ENCODE peak calls at places on chromosomes 5 and 9, in seven cellular contexts. L, G, V, O, R, E and M are unnamed samples.
A peak's percentile ranks its signal among the peaks of the same experiment; 100 is the strongest.

GRCh38 chr5:128596071-128596470 is 58.0 kb upstream of the FBN2 start:
- DNase-seq in L (no peak), G (no peak), V (peak; percentile 37), O (no peak), R (no peak), E (peak; percentile 17), M (no peak)

GRCh38 chr9:78892182-78892581 is 595.3 kb downstream of the PSAT1 start:
- DNase-seq in L (no peak), G (no peak), V (no peak), O (no peak), R (no peak), E (no peak), M (no peak)

GRCh38 chr9:86274821-86275643 is 7.3 kb downstream of the ISCA1 start:
- DNase-seq in L (no peak), G (peak; percentile 41), V (no peak), O (no peak), R (no peak), E (no peak), M (no peak)

GRCh38 chr9:137136926-137137607 is 1.9 kb upstream of the GRIN1 start:
- DNase-seq in L (no peak), G (no peak), V (no peak), O (no peak), R (no peak), E (no peak), M (no peak)

GRCh38 chr9:114176601-114177295 is 21.4 kb downstream of the COL27A1 start:
- DNase-seq in L (no peak), G (no peak), V (no peak), O (no peak), R (no peak), E (peak; percentile 17), M (no peak)

GRCh38 chr9:77978086-77978781 is 53.4 kb downstream of the GNAQ start:
- DNase-seq in L (no peak), G (no peak), V (no peak), O (no peak), R (no peak), E (no peak), M (no peak)

GRCh38 chr5:102596951-102597350 is 98.2 kb upstream of the SLCO6A1 start:
- DNase-seq in L (no peak), G (no peak), V (no peak), O (no peak), R (no peak), E (peak; percentile 6), M (no peak)

GRCh38 chr5:39598641-39599248 is 174.0 kb upstream of the DAB2 start:
- DNase-seq in L (no peak), G (peak; percentile 21), V (peak; percentile 41), O (no peak), R (no peak), E (no peak), M (no peak)

GRCh38 chr5:97194366-97194765 is 11.3 kb upstream of the RIOK2 start:
- DNase-seq in L (no peak), G (no peak), V (no peak), O (no peak), R (peak; percentile 18), E (no peak), M (no peak)

GRCh38 chr5:59583810-59584562 is 309.5 kb downstream of the PDE4D start:
- DNase-seq in L (no peak), G (no peak), V (peak; percentile 32), O (no peak), R (no peak), E (no peak), M (no peak)

GRCh38 chr9:82586918-82587356 is 476.0 kb downstream of the RASEF start:
- DNase-seq in L (no peak), G (no peak), V (no peak), O (no peak), R (no peak), E (no peak), M (no peak)

GRCh38 chr5:88393721-88394530 is 125.3 kb upstream of the TMEM161B start:
- DNase-seq in L (no peak), G (no peak), V (no peak), O (no peak), R (no peak), E (no peak), M (no peak)

GRCh38 chr5:141677415-141677814 is 4.6 kb downstream of the ARAP3 start:
- DNase-seq in L (peak; percentile 7), G (peak; percentile 92), V (no peak), O (no peak), R (peak; percentile 39), E (no peak), M (no peak)

GRCh38 chr5:177545487-177546261 is 8.7 kb downstream of the FAM193B start:
- DNase-seq in L (no peak), G (no peak), V (peak; percentile 37), O (no peak), R (no peak), E (peak; percentile 92), M (no peak)

GRCh38 chr9:73683862-73684591 is 532.4 kb downstream of the ANXA1 start:
- DNase-seq in L (peak; percentile 53), G (peak; percentile 82), V (peak; percentile 46), O (peak; percentile 19), R (peak; percentile 35), E (peak; percentile 70), M (peak; percentile 48)

GRCh38 chr5:156526081-156527017 is 199.4 kb downstream of the SGCD start:
- DNase-seq in L (no peak), G (no peak), V (peak; percentile 16), O (no peak), R (no peak), E (peak; percentile 9), M (no peak)

GRCh38 chr9:20238921-20239320 is 383.4 kb downstream of the MLLT3 start:
- DNase-seq in L (no peak), G (no peak), V (no peak), O (no peak), R (no peak), E (peak; percentile 12), M (no peak)

GRCh38 chr5:148911386-148911785 is 85.0 kb downstream of the ADRB2 start:
- DNase-seq in L (peak; percentile 89), G (no peak), V (no peak), O (no peak), R (no peak), E (no peak), M (no peak)

GRCh38 chr9:17065062-17065461 is 69.8 kb upstream of the CNTLN start:
- DNase-seq in L (peak; percentile 71), G (no peak), V (no peak), O (no peak), R (no peak), E (no peak), M (no peak)

GRCh38 chr5:149376104-149376503 is 3.0 kb downstream of the IL17B start:
- DNase-seq in L (no peak), G (no peak), V (no peak), O (no peak), R (no peak), E (no peak), M (no peak)

GRCh38 chr9:114151426-114151956 is 3.8 kb upstream of the COL27A1 start:
- DNase-seq in L (no peak), G (no peak), V (no peak), O (no peak), R (no peak), E (no peak), M (no peak)

GRCh38 chr5:31334061-31334700 is 140.7 kb downstream of the CDH6 start:
- DNase-seq in L (no peak), G (no peak), V (no peak), O (no peak), R (no peak), E (peak; percentile 8), M (no peak)

GRCh38 chr5:31329722-31330121 is 136.2 kb downstream of the CDH6 start:
- DNase-seq in L (no peak), G (no peak), V (no peak), O (no peak), R (no peak), E (peak; percentile 2), M (no peak)

GRCh38 chr5:31328031-31328430 is 134.5 kb downstream of the CDH6 start:
- DNase-seq in L (no peak), G (no peak), V (no peak), O (no peak), R (no peak), E (no peak), M (no peak)

GRCh38 chr5:31335456-31335855 is 142.0 kb downstream of the CDH6 start:
- DNase-seq in L (no peak), G (no peak), V (no peak), O (no peak), R (no peak), E (no peak), M (no peak)

DNA sequence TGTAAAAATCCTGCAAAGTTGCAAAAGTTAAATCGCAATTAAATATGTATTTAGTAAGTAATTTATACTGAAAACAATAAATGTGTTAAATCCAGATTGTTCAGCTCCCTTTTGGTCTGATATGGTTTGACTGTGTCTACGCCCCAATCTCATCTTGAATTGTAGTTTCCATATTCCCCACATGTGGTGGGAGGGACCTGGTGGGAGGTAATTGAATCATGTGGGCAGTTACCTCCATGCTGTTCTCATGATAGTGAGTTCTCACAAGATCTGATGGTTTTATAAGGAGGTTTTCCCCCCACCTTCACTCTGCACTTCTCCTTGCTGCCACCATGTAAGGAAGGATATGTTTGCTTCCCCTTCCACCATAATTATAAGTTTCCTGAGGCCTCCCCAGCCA is 140.0 kb downstream of the CDH6 start:
- DNase-seq in L (no peak), G (no peak), V (no peak), O (no peak), R (no peak), E (no peak), M (no peak)
- H3K9me2 ChIP-seq in L (no peaks in the 10 kb centered on the region), G (peaks cover 3% of the 10 kb centered on the region), V (no peaks in the 10 kb centered on the region), O (no peaks in the 10 kb centered on the region), R (no peaks in the 10 kb centered on the region), E (no peaks in the 10 kb centered on the region), M (no peaks in the 10 kb centered on the region)

GRCh38 chr5:171616002-171616780 is 169.4 kb upstream of the SMIM23 start:
- DNase-seq in L (no peak), G (peak; percentile 40), V (no peak), O (no peak), R (no peak), E (no peak), M (no peak)
- H3K9me2 ChIP-seq in L (no peaks in the 10 kb centered on the region), G (no peaks in the 10 kb centered on the region), V (no peaks in the 10 kb centered on the region), O (no peaks in the 10 kb centered on the region), R (no peaks in the 10 kb centered on the region), E (no peaks in the 10 kb centered on the region), M (no peaks in the 10 kb centered on the region)

DNA sequence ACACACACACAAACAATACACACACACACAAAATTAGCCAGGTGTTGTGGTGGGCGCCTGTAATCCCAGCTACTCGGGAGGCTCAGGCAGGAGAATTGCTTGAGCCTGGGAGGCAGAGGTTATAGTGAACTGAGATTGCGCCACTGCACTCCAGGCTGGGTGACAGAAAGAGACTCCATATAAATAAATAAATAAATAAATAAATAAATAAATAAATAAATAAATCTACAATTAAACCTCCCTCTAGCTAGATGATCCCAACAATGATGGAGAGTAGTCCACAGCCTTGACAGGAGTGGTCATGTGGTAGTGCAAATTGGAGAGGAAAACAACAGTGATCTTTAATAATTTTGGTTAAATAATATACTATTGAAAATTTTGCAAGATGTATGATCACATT is 1739.0 kb upstream of the C9orf72 start:
- DNase-seq in L (no peak), G (no peak), V (no peak), O (no peak), R (no peak), E (no peak), M (no peak)
- H3K9me2 ChIP-seq in L (no peaks in the 10 kb centered on the region), G (no peaks in the 10 kb centered on the region), V (no peaks in the 10 kb centered on the region), O (no peaks in the 10 kb centered on the region), R (no peaks in the 10 kb centered on the region), E (no peaks in the 10 kb centered on the region), M (no peaks in the 10 kb centered on the region)

DNA sequence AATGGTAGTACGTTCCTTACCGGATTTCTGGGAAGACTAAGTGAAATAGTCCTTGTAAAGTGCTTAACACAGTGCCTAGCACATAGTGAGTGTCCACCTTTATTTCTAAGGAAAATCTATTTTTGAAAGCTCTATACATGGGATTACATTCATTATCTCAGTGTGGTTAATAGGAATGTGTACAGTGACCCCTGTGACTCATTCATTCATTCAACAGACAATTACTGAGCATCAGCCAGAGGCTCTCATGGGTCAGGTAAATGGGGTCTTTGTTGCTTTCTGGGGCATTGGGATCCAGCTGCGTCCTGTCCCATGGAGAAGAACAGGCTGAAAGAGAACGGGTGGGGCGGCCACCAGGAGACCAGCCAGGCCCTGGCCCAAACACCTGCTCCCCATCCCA is 226.2 kb upstream of the TBC1D2 start:
- DNase-seq in L (no peak), G (no peak), V (no peak), O (no peak), R (no peak), E (peak; percentile 58), M (no peak)
- H3K9me2 ChIP-seq in L (no peaks in the 10 kb centered on the region), G (no peaks in the 10 kb centered on the region), V (no peaks in the 10 kb centered on the region), O (no peaks in the 10 kb centered on the region), R (no peaks in the 10 kb centered on the region), E (no peaks in the 10 kb centered on the region), M (no peaks in the 10 kb centered on the region)